ENCODE peak calls at places on chromosome 13, in eight cellular contexts. One of them, this sample, is unnamed.

GRCh38 chr13:73657821-73658540 is 476.2 kb downstream of the KLF12 start:
- DNase-seq in BE2C: no peak
- DNase-seq in A549: no peak
- DNase-seq in thoracic aorta: peak
- DNase-seq in transverse colon: no peak
- DNase-seq in Peyer's patch: no peak
- DNase-seq in HepG2: no peak
- DNase-seq in choroid plexus epithelial cell: peak
- DNase-seq in this sample: peak

GRCh38 chr13:19862511-19863313 is 737 bp downstream of the ZMYM5 start:
- DNase-seq in choroid plexus epithelial cell: peak
- DNase-seq in HepG2: no peak
- DNase-seq in Peyer's patch: peak
- DNase-seq in A549: no peak
- DNase-seq in BE2C: peak
- DNase-seq in transverse colon: peak
- DNase-seq in thoracic aorta: no peak
- DNase-seq in this sample: peak

GRCh38 chr13:59409211-59409610 is 754.5 kb downstream of the DIAPH3 start:
- DNase-seq in thoracic aorta: no peak
- DNase-seq in BE2C: no peak
- DNase-seq in A549: no peak
- DNase-seq in Peyer's patch: no peak
- DNase-seq in transverse colon: peak
- DNase-seq in HepG2: no peak
- DNase-seq in choroid plexus epithelial cell: peak
- DNase-seq in this sample: peak

GRCh38 chr13:111652676-111653075 is 332.2 kb downstream of the TEX29 start:
- DNase-seq in Peyer's patch: no peak
- DNase-seq in thoracic aorta: no peak
- DNase-seq in HepG2: no peak
- DNase-seq in BE2C: no peak
- DNase-seq in choroid plexus epithelial cell: no peak
- DNase-seq in transverse colon: no peak
- DNase-seq in A549: no peak
- DNase-seq in this sample: no peak

GRCh38 chr13:26022538-26023292 is 29.1 kb downstream of the SHISA2 start:
- DNase-seq in transverse colon: no peak
- DNase-seq in Peyer's patch: no peak
- DNase-seq in BE2C: peak
- DNase-seq in A549: no peak
- DNase-seq in HepG2: no peak
- DNase-seq in thoracic aorta: peak
- DNase-seq in choroid plexus epithelial cell: peak
- DNase-seq in this sample: no peak

GRCh38 chr13:39688699-39689405 is 33.4 kb downstream of the COG6 start:
- DNase-seq in thoracic aorta: no peak
- DNase-seq in choroid plexus epithelial cell: peak
- DNase-seq in BE2C: no peak
- DNase-seq in transverse colon: no peak
- DNase-seq in HepG2: no peak
- DNase-seq in Peyer's patch: no peak
- DNase-seq in A549: no peak
- DNase-seq in this sample: peak

GRCh38 chr13:39451860-39452301 is 151.1 kb downstream of the LHFPL6 start:
- DNase-seq in HepG2: no peak
- DNase-seq in choroid plexus epithelial cell: peak
- DNase-seq in transverse colon: peak
- DNase-seq in Peyer's patch: no peak
- DNase-seq in BE2C: no peak
- DNase-seq in thoracic aorta: no peak
- DNase-seq in A549: no peak
- DNase-seq in this sample: peak

GRCh38 chr13:47114030-47114429 is 217.2 kb upstream of the HTR2A start:
- DNase-seq in choroid plexus epithelial cell: peak
- DNase-seq in A549: no peak
- DNase-seq in transverse colon: no peak
- DNase-seq in thoracic aorta: no peak
- DNase-seq in BE2C: no peak
- DNase-seq in Peyer's patch: no peak
- DNase-seq in HepG2: no peak
- DNase-seq in this sample: no peak

GRCh38 chr13:40152145-40152544 is 496.7 kb downstream of the COG6 start:
- DNase-seq in transverse colon: no peak
- DNase-seq in A549: peak
- DNase-seq in BE2C: no peak
- DNase-seq in Peyer's patch: no peak
- DNase-seq in thoracic aorta: peak
- DNase-seq in choroid plexus epithelial cell: peak
- DNase-seq in HepG2: no peak
- DNase-seq in this sample: peak

GRCh38 chr13:25687622-25688225 is 315.9 kb downstream of the ATP8A2 start:
- DNase-seq in transverse colon: peak
- DNase-seq in A549: no peak
- DNase-seq in thoracic aorta: no peak
- DNase-seq in BE2C: no peak
- DNase-seq in choroid plexus epithelial cell: peak
- DNase-seq in Peyer's patch: no peak
- DNase-seq in HepG2: no peak
- DNase-seq in this sample: no peak

GRCh38 chr13:28448959-28449358 is 46.0 kb downstream of the FLT1 start:
- DNase-seq in Peyer's patch: no peak
- DNase-seq in HepG2: no peak
- DNase-seq in BE2C: no peak
- DNase-seq in choroid plexus epithelial cell: no peak
- DNase-seq in A549: no peak
- DNase-seq in thoracic aorta: no peak
- DNase-seq in transverse colon: no peak
- DNase-seq in this sample: no peak

GRCh38 chr13:24923305-24923640 is 159.3 kb downstream of the RNF17 start:
- DNase-seq in HepG2: no peak
- DNase-seq in thoracic aorta: no peak
- DNase-seq in Peyer's patch: no peak
- DNase-seq in BE2C: no peak
- DNase-seq in transverse colon: no peak
- DNase-seq in choroid plexus epithelial cell: peak
- DNase-seq in A549: peak
- DNase-seq in this sample: peak

GRCh38 chr13:112067121-112067741 is at the start of gene SOX1:
- DNase-seq in choroid plexus epithelial cell: no peak
- DNase-seq in transverse colon: no peak
- DNase-seq in A549: no peak
- DNase-seq in thoracic aorta: no peak
- DNase-seq in BE2C: no peak
- DNase-seq in Peyer's patch: no peak
- DNase-seq in HepG2: no peak
- DNase-seq in this sample: no peak

GRCh38 chr13:84400711-84401110 is 518.4 kb upstream of the SLITRK1 start:
- DNase-seq in choroid plexus epithelial cell: peak
- DNase-seq in A549: no peak
- DNase-seq in thoracic aorta: no peak
- DNase-seq in Peyer's patch: no peak
- DNase-seq in transverse colon: no peak
- DNase-seq in BE2C: no peak
- DNase-seq in HepG2: no peak
- DNase-seq in this sample: no peak

GRCh38 chr13:49086711-49087110 is 111.0 kb downstream of the FNDC3A start:
- DNase-seq in Peyer's patch: no peak
- DNase-seq in BE2C: no peak
- DNase-seq in A549: no peak
- DNase-seq in choroid plexus epithelial cell: peak
- DNase-seq in transverse colon: no peak
- DNase-seq in thoracic aorta: no peak
- DNase-seq in HepG2: no peak
- DNase-seq in this sample: peak

GRCh38 chr13:97211357-97211756 is 10.8 kb upstream of the MBNL2 start:
- DNase-seq in HepG2: no peak
- DNase-seq in choroid plexus epithelial cell: no peak
- DNase-seq in thoracic aorta: no peak
- DNase-seq in transverse colon: no peak
- DNase-seq in BE2C: no peak
- DNase-seq in Peyer's patch: no peak
- DNase-seq in A549: no peak
- DNase-seq in this sample: no peak

GRCh38 chr13:97214921-97215320 is 7.2 kb upstream of the MBNL2 start:
- DNase-seq in BE2C: no peak
- DNase-seq in A549: no peak
- DNase-seq in transverse colon: no peak
- DNase-seq in thoracic aorta: no peak
- DNase-seq in HepG2: no peak
- DNase-seq in choroid plexus epithelial cell: no peak
- DNase-seq in Peyer's patch: no peak
- DNase-seq in this sample: no peak

GRCh38 chr13:97211986-97212385 is 10.1 kb upstream of the MBNL2 start:
- DNase-seq in BE2C: no peak
- DNase-seq in choroid plexus epithelial cell: no peak
- DNase-seq in transverse colon: no peak
- DNase-seq in A549: no peak
- DNase-seq in HepG2: no peak
- DNase-seq in thoracic aorta: no peak
- DNase-seq in Peyer's patch: no peak
- DNase-seq in this sample: no peak

GRCh38 chr13:97215325-97215724 is 6.8 kb upstream of the MBNL2 start:
- DNase-seq in Peyer's patch: no peak
- DNase-seq in A549: no peak
- DNase-seq in choroid plexus epithelial cell: no peak
- DNase-seq in HepG2: no peak
- DNase-seq in transverse colon: no peak
- DNase-seq in thoracic aorta: no peak
- DNase-seq in BE2C: no peak
- DNase-seq in this sample: no peak

DNA sequence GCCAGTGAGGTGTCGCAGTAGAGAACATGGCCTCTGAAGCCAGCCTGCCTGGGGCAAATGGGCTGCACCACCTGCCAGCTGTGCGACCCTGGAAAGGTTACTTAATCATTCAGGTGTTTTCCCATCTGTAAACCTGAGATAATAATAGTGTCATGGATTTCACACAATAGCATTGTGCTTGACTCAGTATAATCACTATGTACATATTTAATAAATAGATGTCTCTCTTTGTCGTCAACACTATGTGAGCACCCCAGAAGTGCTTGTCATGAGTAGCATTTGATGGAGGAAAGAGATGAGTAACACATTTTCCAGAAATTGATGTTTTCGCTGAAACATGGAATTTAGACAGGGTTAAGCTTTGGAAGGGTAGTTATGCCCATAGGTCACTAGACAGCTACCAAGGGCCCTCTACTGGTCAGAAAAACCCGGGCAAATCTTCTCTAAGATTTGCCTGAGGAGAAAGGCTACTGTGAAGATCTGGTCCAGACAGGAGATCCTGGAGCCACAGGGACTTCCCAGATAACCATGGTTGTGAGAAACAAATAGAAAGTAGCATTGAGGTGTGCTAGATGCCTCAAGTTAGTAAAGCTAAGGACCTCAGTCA is 9.5 kb upstream of the MBNL2 start:
- DNase-seq in choroid plexus epithelial cell: peak
- DNase-seq in transverse colon: peak
- DNase-seq in BE2C: peak
- DNase-seq in Peyer's patch: no peak
- DNase-seq in A549: peak
- DNase-seq in HepG2: no peak
- DNase-seq in thoracic aorta: no peak
- DNase-seq in this sample: peak
- H3K4me3 ChIP-seq in choroid plexus epithelial cell: no peak
- H3K4me3 ChIP-seq in transverse colon: no peak
- H3K4me3 ChIP-seq in BE2C: no peak
- H3K4me3 ChIP-seq in Peyer's patch: no peak
- H3K4me3 ChIP-seq in A549: no peak
- H3K4me3 ChIP-seq in HepG2: no peak
- H3K4me3 ChIP-seq in thoracic aorta: no peak
- H3K4me3 ChIP-seq in this sample: no peak

GRCh38 chr13:78015782-78016181 is 97.2 kb upstream of the EDNRB start:
- DNase-seq in choroid plexus epithelial cell: no peak
- DNase-seq in transverse colon: no peak
- DNase-seq in HepG2: no peak
- DNase-seq in BE2C: no peak
- DNase-seq in Peyer's patch: no peak
- DNase-seq in A549: no peak
- DNase-seq in thoracic aorta: no peak
- DNase-seq in this sample: peak

DNA sequence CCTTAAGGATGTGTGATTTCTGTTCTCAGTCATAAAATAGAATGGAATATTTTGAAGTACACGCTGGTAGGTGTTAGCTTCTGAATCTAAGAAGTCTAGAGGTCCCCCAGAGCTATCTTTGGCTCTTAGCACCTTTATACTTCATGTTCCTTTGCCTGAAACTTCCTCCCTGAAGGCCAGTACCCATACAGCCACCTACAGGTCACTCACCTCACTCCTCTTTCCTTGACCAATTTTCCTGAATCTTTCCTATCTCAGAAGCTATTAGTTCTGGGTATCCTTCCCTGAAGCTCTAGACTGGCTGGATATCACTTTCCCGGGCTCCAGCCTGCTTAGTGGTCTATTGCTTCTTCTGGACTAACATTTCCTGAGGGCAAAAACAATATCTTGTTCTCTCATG is 93.4 kb upstream of the EDNRB start:
- DNase-seq in choroid plexus epithelial cell: no peak
- DNase-seq in thoracic aorta: no peak
- DNase-seq in HepG2: no peak
- DNase-seq in transverse colon: no peak
- DNase-seq in BE2C: no peak
- DNase-seq in Peyer's patch: no peak
- DNase-seq in A549: no peak
- DNase-seq in this sample: no peak
- TF ChIP-seq CTCF in choroid plexus epithelial cell: no peak
- TF ChIP-seq CTCF in thoracic aorta: no peak
- TF ChIP-seq CTCF in HepG2: no peak
- TF ChIP-seq CTCF in transverse colon: no peak
- TF ChIP-seq CTCF in BE2C: no peak
- TF ChIP-seq CTCF in Peyer's patch: no peak
- TF ChIP-seq CTCF in A549: no peak
- TF ChIP-seq CTCF in this sample: no peak

DNA sequence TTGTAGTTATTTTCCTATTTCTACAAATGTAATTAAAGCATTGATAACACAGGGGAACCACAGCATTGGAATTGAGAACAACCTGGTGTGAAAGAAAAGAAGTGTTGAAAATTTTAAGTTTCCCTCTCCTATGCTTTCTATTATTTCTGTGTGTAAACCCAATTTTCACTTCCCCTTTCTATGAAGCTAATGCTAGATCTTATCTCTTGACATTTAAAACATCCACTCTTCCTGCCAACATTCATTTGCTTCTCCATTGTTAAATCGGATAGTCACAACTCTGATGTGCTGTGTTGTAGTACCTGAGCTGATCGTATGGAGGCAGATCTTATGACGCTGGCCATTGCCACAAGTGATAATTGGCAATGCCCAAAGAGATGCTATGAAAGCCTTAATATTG is 203.0 kb downstream of the ITGBL1 start:
- DNase-seq in Peyer's patch: no peak
- DNase-seq in transverse colon: no peak
- DNase-seq in BE2C: no peak
- DNase-seq in A549: no peak
- DNase-seq in choroid plexus epithelial cell: no peak
- DNase-seq in thoracic aorta: no peak
- DNase-seq in HepG2: no peak
- DNase-seq in this sample: no peak
- H3K4me3 ChIP-seq in Peyer's patch: no peak
- H3K4me3 ChIP-seq in transverse colon: no peak
- H3K4me3 ChIP-seq in BE2C: no peak
- H3K4me3 ChIP-seq in A549: no peak
- H3K4me3 ChIP-seq in choroid plexus epithelial cell: no peak
- H3K4me3 ChIP-seq in thoracic aorta: no peak
- H3K4me3 ChIP-seq in HepG2: no peak
- H3K4me3 ChIP-seq in this sample: no peak

GRCh38 chr13:76745246-76746200 is 140.7 kb downstream of the KCTD12 start:
- DNase-seq in Peyer's patch: no peak
- DNase-seq in BE2C: no peak
- DNase-seq in choroid plexus epithelial cell: peak
- DNase-seq in A549: no peak
- DNase-seq in HepG2: no peak
- DNase-seq in transverse colon: no peak
- DNase-seq in thoracic aorta: no peak
- DNase-seq in this sample: no peak
- TF ChIP-seq CTCF in Peyer's patch: no peak
- TF ChIP-seq CTCF in BE2C: no peak
- TF ChIP-seq CTCF in choroid plexus epithelial cell: no peak
- TF ChIP-seq CTCF in A549: no peak
- TF ChIP-seq CTCF in HepG2: no peak
- TF ChIP-seq CTCF in transverse colon: no peak
- TF ChIP-seq CTCF in thoracic aorta: no peak
- TF ChIP-seq CTCF in this sample: no peak

This sample was measured in fibroblast of villous mesenchyme.